ENCODE peak calls at places on chromosome 12, in four cellular contexts. W is sigmoid colon, V is Peyer's patch, I is pancreas. E is an unnamed sample.
A peak's percentile ranks its signal among the peaks of the same experiment; 100 is the strongest.

GRCh38 chr12:53205747-53206146 is 1.3 kb downstream of the ITGB7 start:
- DNase-seq in W (no peak), I (no peak), V (peak; percentile 78), E (no peak)

GRCh38 chr12:2323538-2324261 is 270.9 kb downstream of the CACNA1C start:
- DNase-seq in I (no peak), W (no peak), V (no peak), E (no peak)

GRCh38 chr12:96204381-96204780 is 10.2 kb downstream of the ELK3 start:
- DNase-seq in W (no peak), I (no peak), V (no peak), E (no peak)

GRCh38 chr12:93593833-93594232 is 21.4 kb downstream of the SOCS2 start:
- DNase-seq in I (no peak), W (no peak), V (no peak), E (no peak)

GRCh38 chr12:114958538-114958937 is 274.6 kb upstream of the TBX3 start:
- DNase-seq in V (no peak), I (no peak), W (no peak), E (no peak)

GRCh38 chr12:128918910-128919309 is 65.6 kb downstream of the GLT1D1 start:
- DNase-seq in I (no peak), W (no peak), V (no peak), E (no peak)

GRCh38 chr12:93968518-93968917 is 179.9 kb upstream of the PLXNC1 start:
- DNase-seq in W (no peak), V (no peak), I (no peak), E (no peak)

GRCh38 chr12:106341086-106341879 is 16.3 kb upstream of the POLR3B start:
- DNase-seq in W (no peak), V (no peak), I (no peak), E (no peak)

GRCh38 chr12:109310247-109311125 is 1.4 kb upstream of the FOXN4 start:
- DNase-seq in W (no peak), V (no peak), I (no peak), E (peak; percentile 43)

GRCh38 chr12:78671295-78671694 is 193.3 kb upstream of the SYT1 start:
- DNase-seq in I (no peak), W (no peak), V (no peak), E (no peak)

GRCh38 chr12:12398026-12398859 is 41.4 kb downstream of the BORCS5 start:
- DNase-seq in V (peak; percentile 60), I (no peak), W (peak; percentile 88), E (peak; percentile 88)

GRCh38 chr12:93990832-93991748 is 157.3 kb upstream of the PLXNC1 start:
- DNase-seq in W (peak; percentile 71), V (peak; percentile 59), I (no peak), E (peak; percentile 53)

GRCh38 chr12:108240027-108240785 is 98.9 kb downstream of the CMKLR1 start:
- DNase-seq in I (no peak), W (no peak), V (no peak), E (no peak)

GRCh38 chr12:108299980-108300696 is 39.0 kb downstream of the CMKLR1 start:
- DNase-seq in V (no peak), I (peak; percentile 14), W (peak; percentile 42), E (no peak)

GRCh38 chr12:122870867-122871664 is 24.9 kb downstream of the VPS37B start:
- DNase-seq in I (peak; percentile 60), V (peak; percentile 53), W (peak; percentile 72), E (no peak)

GRCh38 chr12:122870163-122870842 is 25.6 kb downstream of the VPS37B start:
- DNase-seq in I (no peak), W (peak; percentile 46), V (peak; percentile 43), E (no peak)

GRCh38 chr12:122872815-122873361 is 23.0 kb downstream of the VPS37B start:
- DNase-seq in V (peak; percentile 42), W (peak; percentile 33), I (no peak), E (no peak)

GRCh38 chr12:122873540-122873939 is 22.4 kb downstream of the VPS37B start:
- DNase-seq in W (no peak), I (no peak), V (peak; percentile 44), E (no peak)

DNA sequence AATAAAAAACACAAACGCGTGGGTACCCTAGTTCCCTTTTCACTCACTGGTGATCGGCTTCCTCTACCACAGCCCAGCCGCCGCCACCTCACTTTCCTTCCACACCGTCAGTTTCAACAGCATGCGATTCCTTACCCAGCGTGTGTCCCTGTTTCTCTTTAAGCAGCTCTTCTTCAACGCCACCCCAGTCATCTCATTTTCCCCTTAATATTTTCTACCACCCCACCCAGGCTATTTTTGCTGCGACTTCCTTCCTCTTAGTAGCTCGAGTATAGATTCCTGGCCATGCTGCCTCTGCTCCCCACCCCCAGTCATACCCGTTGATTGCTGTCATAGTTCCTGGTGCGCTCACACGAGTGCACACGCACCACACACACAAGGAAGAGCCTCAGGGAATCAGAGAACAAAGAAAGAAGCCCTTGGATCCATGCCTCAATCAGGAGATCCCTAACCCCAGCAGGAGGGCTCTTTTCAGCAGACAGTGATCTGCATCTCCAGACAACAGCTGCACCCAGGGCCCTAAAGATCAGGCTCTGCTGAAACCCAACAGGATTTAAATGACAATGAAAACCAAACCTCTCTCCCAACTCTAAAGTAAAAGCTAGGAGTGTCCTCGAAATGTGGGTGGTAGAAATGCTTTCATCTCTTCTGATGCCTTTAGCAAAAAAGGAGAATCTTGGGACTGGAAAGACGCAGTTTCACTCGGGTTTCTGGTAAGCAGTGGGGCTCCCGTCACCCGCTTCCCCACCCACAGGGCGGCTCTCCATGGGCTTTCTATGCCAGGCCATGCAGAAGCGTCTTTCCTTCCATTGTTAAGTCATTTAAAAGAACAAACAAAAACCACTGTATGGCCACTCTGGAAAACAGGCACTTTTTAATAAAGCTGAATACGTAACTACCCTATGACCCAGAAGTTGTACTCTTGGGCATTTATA is 23.8 kb downstream of the VPS37B start:
- DNase-seq in W (peak; percentile 76), V (peak; percentile 85), I (no peak), E (no peak)
- H3K4me1 ChIP-seq in W (no peaks in the 10 kb centered on the region), V (peaks cover 13% of the 10 kb centered on the region), I (peaks cover 54% of the 10 kb centered on the region), E (no peaks in the 10 kb centered on the region)

GRCh38 chr12:105235299-105235746 is 651 bp downstream of the APPL2 start:
- DNase-seq in I (no peak), V (no peak), W (no peak), E (no peak)
- H3K4me3 ChIP-seq in I (peak overlapping the region; percentile 83), V (peak overlapping the region; percentile 99), W (peak overlapping the region; percentile 98), E (peak overlapping the region; percentile 50)

GRCh38 chr12:76518699-76519098 is 40.9 kb downstream of the OSBPL8 start:
- DNase-seq in V (no peak), W (no peak), I (no peak), E (no peak)

GRCh38 chr12:76520348-76520747 is 39.2 kb downstream of the OSBPL8 start:
- DNase-seq in V (no peak), I (no peak), W (no peak), E (no peak)

GRCh38 chr12:76519538-76519937 is 40.0 kb downstream of the OSBPL8 start:
- DNase-seq in W (no peak), I (no peak), V (no peak), E (no peak)

DNA sequence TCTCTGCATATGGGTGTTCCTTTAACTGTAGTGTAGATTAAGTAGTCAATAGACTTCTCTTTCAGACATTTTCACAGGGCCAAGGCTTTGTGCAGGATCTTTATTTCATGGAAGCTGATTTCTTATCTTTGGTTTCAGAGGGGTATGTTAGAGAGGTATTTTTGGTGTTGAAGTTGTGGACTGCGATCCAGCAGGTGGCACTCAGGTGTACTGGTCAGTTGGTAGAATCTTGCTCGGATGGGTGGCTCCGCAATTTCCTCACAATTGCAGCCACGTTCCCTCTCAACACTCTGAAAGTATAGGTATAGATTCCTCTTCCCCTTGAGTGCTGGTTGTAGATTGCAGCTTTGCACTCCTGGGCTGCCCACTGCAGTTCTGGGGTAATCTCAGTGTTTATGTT is 44.3 kb downstream of the OSBPL8 start:
- DNase-seq in W (no peak), V (no peak), I (no peak), E (no peak)
- H3K9me3 ChIP-seq in W (no peaks in the 10 kb centered on the region), V (no peaks in the 10 kb centered on the region), I (no peaks in the 10 kb centered on the region), E (no peaks in the 10 kb centered on the region)

DNA sequence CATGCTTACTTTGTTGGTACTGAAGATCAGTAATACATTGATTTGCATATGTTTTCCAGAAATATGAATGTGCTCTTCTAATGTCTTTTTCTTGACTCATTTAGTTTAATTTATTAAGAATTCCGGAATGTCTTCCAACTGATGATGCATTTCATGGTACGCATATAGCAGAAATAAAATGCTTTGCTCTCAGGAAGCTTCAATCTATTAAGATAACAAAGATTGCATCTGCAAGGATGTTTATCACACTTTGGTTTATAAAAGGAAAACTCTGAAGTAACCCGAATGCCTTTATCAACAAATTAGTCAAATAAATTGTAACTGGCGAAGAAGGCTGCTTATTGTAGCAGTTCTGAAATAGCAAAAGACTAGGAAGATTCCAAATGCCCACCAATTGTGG is 166.4 kb upstream of the LMNTD1 start:
- DNase-seq in V (no peak), W (no peak), I (no peak), E (no peak)
- H3K4me1 ChIP-seq in V (no peaks in the 10 kb centered on the region), W (no peaks in the 10 kb centered on the region), I (no peaks in the 10 kb centered on the region), E (no peaks in the 10 kb centered on the region)

GRCh38 chr12:110733089-110733715 is 9.5 kb downstream of the PPP1CC start:
- DNase-seq in V (peak; percentile 39), I (no peak), W (no peak), E (no peak)

GRCh38 chr12:110733857-110734373 is 8.8 kb downstream of the PPP1CC start:
- DNase-seq in W (no peak), I (no peak), V (peak; percentile 30), E (no peak)

GRCh38 chr12:110731479-110731878 is 11.2 kb downstream of the PPP1CC start:
- DNase-seq in I (no peak), V (no peak), W (no peak), E (no peak)

GRCh38 chr12:110728628-110729027 is 14.1 kb downstream of the PPP1CC start:
- DNase-seq in I (no peak), W (no peak), V (no peak), E (no peak)

DNA sequence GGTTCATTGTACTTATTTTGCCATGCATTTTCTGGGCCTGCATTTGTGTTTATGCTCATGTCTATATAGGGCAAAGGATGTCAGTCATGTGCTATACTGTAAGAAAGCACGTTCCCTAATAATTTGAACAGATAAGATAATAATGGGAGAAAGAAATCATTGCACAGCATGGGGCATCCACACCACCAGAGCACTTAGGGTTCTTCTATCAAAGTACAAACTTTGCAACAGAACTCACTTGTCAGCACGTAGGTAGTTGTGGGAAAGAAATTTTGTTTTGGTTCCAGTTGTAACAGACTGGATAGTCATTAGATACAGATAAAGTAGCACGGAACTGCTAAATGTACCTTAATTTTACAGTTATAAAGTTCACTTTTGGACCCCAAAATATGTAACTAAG is 10.1 kb downstream of the PPP1CC start:
- DNase-seq in I (no peak), W (no peak), V (no peak), E (no peak)
- H3K4me3 ChIP-seq in I (no peak overlapping the region), W (no peak overlapping the region), V (no peak overlapping the region), E (no peak overlapping the region)

DNA sequence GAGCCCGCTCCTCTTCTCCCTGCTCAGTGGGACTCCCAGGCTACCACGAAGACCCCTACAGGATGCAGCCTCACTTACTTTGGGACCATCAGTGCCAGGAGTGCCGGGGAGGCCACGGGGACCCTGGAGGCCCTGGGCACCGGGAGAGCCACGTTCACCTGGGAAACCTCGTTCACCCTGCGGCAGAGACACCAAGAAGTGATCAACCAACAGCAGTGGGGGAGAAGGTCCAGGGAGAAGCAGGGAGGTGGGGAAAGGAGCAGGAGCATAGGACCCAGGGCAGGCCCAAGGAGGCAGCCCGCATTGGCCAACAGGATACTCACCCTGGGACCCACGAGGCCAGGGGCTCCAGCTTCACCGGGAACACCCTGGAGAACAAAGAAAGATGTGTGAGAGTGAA is 19.4 kb downstream of the TMEM106C start:
- DNase-seq in W (peak; percentile 29), I (no peak), V (no peak), E (no peak)
- H3K9me3 ChIP-seq in W (no peaks in the 10 kb centered on the region), I (no peaks in the 10 kb centered on the region), V (no peaks in the 10 kb centered on the region), E (no peaks in the 10 kb centered on the region)

GRCh38 chr12:65946821-65947220 is 122.5 kb downstream of the HMGA2 start:
- DNase-seq in I (no peak), V (no peak), W (no peak), E (no peak)
- H3K4me1 ChIP-seq in I (no peaks in the 10 kb centered on the region), V (no peaks in the 10 kb centered on the region), W (no peaks in the 10 kb centered on the region), E (peaks cover 9% of the 10 kb centered on the region)

GRCh38 chr12:45667761-45668160 is 61.7 kb upstream of the ARID2 start:
- DNase-seq in V (no peak), W (no peak), I (no peak), E (no peak)
- H3K4me3 ChIP-seq in V (no peak overlapping the region), W (no peak overlapping the region), I (no peak overlapping the region), E (no peak overlapping the region)

E was measured in Caco-2.